ENCODE peak calls at places on chromosomes 3 and 15, in six cellular contexts. One of them, this sample, is unnamed.

GRCh38 chr3:107264888-107265287 is 112.4 kb upstream of the CCDC54 start:
- DNase-seq in colonic mucosa: peak; percentile 20
- DNase-seq in SK-N-SH: no peak
- DNase-seq in fibroblast of lung: peak; percentile 5
- DNase-seq in H9: no peak
- DNase-seq in GM23248: no peak
- DNase-seq in this sample: no peak

GRCh38 chr3:189001559-189001958 is 170.2 kb upstream of the TPRG1 start:
- DNase-seq in colonic mucosa: no peak
- DNase-seq in SK-N-SH: no peak
- DNase-seq in fibroblast of lung: peak; percentile 86
- DNase-seq in H9: no peak
- DNase-seq in GM23248: peak; percentile 92
- DNase-seq in this sample: no peak

GRCh38 chr3:197023241-197023997 is 6.2 kb downstream of the MELTF start:
- DNase-seq in colonic mucosa: no peak
- DNase-seq in SK-N-SH: peak; percentile 51
- DNase-seq in fibroblast of lung: no peak
- DNase-seq in H9: no peak
- DNase-seq in GM23248: no peak
- DNase-seq in this sample: no peak

GRCh38 chr3:181948286-181948685 is 236.6 kb downstream of the SOX2 start:
- DNase-seq in colonic mucosa: no peak
- DNase-seq in SK-N-SH: no peak
- DNase-seq in fibroblast of lung: no peak
- DNase-seq in H9: no peak
- DNase-seq in GM23248: no peak
- DNase-seq in this sample: peak; percentile 8

GRCh38 chr3:197226179-197226578 is 72.2 kb downstream of the DLG1 start:
- DNase-seq in colonic mucosa: no peak
- DNase-seq in SK-N-SH: peak; percentile 37
- DNase-seq in fibroblast of lung: no peak
- DNase-seq in H9: no peak
- DNase-seq in GM23248: no peak
- DNase-seq in this sample: peak; percentile 33

GRCh38 chr3:192186508-192186907 is 540.8 kb downstream of the FGF12 start:
- DNase-seq in colonic mucosa: no peak
- DNase-seq in SK-N-SH: no peak
- DNase-seq in fibroblast of lung: no peak
- DNase-seq in H9: no peak
- DNase-seq in GM23248: no peak
- DNase-seq in this sample: no peak

GRCh38 chr15:90860942-90861675 is 7.3 kb upstream of the FURIN start:
- DNase-seq in colonic mucosa: peak; percentile 54
- DNase-seq in SK-N-SH: no peak
- DNase-seq in fibroblast of lung: peak; percentile 81
- DNase-seq in H9: no peak
- DNase-seq in GM23248: no peak
- DNase-seq in this sample: no peak

GRCh38 chr15:101536875-101537405 is 47.4 kb upstream of the PCSK6 start:
- DNase-seq in colonic mucosa: peak; percentile 14
- DNase-seq in SK-N-SH: peak; percentile 9
- DNase-seq in fibroblast of lung: no peak
- DNase-seq in H9: peak; percentile 28
- DNase-seq in GM23248: no peak
- DNase-seq in this sample: no peak

GRCh38 chr15:95884276-95884675 is 446.2 kb upstream of the NR2F2 start:
- DNase-seq in colonic mucosa: no peak
- DNase-seq in SK-N-SH: no peak
- DNase-seq in fibroblast of lung: peak; percentile 14
- DNase-seq in H9: no peak
- DNase-seq in GM23248: peak; percentile 26
- DNase-seq in this sample: peak; percentile 60

GRCh38 chr3:196323723-196324122 is 5.7 kb upstream of the DYNLT2B start:
- DNase-seq in colonic mucosa: no peak
- DNase-seq in SK-N-SH: peak; percentile 61
- DNase-seq in fibroblast of lung: no peak
- DNase-seq in H9: peak; percentile 54
- DNase-seq in GM23248: peak; percentile 36
- DNase-seq in this sample: peak; percentile 63

GRCh38 chr3:42750834-42751233 is 22.2 kb downstream of the CCDC13 start:
- DNase-seq in colonic mucosa: no peak
- DNase-seq in SK-N-SH: no peak
- DNase-seq in fibroblast of lung: no peak
- DNase-seq in H9: peak; percentile 18
- DNase-seq in GM23248: no peak
- DNase-seq in this sample: no peak

GRCh38 chr3:143700431-143700975 is 147.8 kb downstream of the SLC9A9 start:
- DNase-seq in colonic mucosa: no peak
- DNase-seq in SK-N-SH: no peak
- DNase-seq in fibroblast of lung: no peak
- DNase-seq in H9: no peak
- DNase-seq in GM23248: no peak
- DNase-seq in this sample: no peak

GRCh38 chr3:186974824-186975281 is 44.5 kb downstream of the ST6GAL1 start:
- DNase-seq in colonic mucosa: no peak
- DNase-seq in SK-N-SH: no peak
- DNase-seq in fibroblast of lung: no peak
- DNase-seq in H9: no peak
- DNase-seq in GM23248: no peak
- DNase-seq in this sample: no peak

GRCh38 chr3:31364188-31364587 is 168.5 kb upstream of the STT3B start:
- DNase-seq in colonic mucosa: no peak
- DNase-seq in SK-N-SH: no peak
- DNase-seq in fibroblast of lung: no peak
- DNase-seq in H9: no peak
- DNase-seq in GM23248: peak; percentile 45
- DNase-seq in this sample: no peak

GRCh38 chr3:25182794-25183193 is 245.3 kb upstream of the RARB start:
- DNase-seq in colonic mucosa: no peak
- DNase-seq in SK-N-SH: no peak
- DNase-seq in fibroblast of lung: no peak
- DNase-seq in H9: no peak
- DNase-seq in GM23248: no peak
- DNase-seq in this sample: no peak

GRCh38 chr3:47485812-47486211 is 10.1 kb upstream of the SCAP start:
- DNase-seq in colonic mucosa: no peak
- DNase-seq in SK-N-SH: no peak
- DNase-seq in fibroblast of lung: no peak
- DNase-seq in H9: no peak
- DNase-seq in GM23248: no peak
- DNase-seq in this sample: no peak

GRCh38 chr3:47478022-47478421 is 2.3 kb upstream of the SCAP start:
- DNase-seq in colonic mucosa: no peak
- DNase-seq in SK-N-SH: no peak
- DNase-seq in fibroblast of lung: no peak
- DNase-seq in H9: no peak
- DNase-seq in GM23248: no peak
- DNase-seq in this sample: no peak

GRCh38 chr3:47487265-47487664 is 11.5 kb upstream of the SCAP start:
- DNase-seq in colonic mucosa: no peak
- DNase-seq in SK-N-SH: no peak
- DNase-seq in fibroblast of lung: no peak
- DNase-seq in H9: no peak
- DNase-seq in GM23248: no peak
- DNase-seq in this sample: no peak

GRCh38 chr3:47479826-47480160 is 4.1 kb upstream of the SCAP start:
- DNase-seq in colonic mucosa: no peak
- DNase-seq in SK-N-SH: no peak
- DNase-seq in fibroblast of lung: no peak
- DNase-seq in H9: no peak
- DNase-seq in GM23248: no peak
- DNase-seq in this sample: no peak

DNA sequence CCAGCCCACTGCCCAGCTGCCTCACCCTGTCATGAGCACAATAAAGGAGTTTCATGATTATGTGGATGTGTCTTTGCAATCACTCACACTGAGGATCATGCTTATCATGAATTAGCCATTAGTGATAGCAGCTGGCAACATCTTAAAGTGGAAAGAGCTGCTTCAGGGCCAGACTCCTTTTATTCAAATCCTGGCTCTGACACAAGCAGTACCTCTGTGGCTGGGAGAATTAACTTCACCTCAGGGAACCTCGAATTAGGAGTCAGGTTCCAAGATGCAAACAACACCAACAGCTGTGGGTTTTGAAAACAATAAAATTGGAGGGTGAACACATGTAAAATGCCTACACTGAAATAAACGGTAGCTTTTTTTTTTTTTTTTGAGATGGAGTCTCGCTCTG is 6.7 kb upstream of the SCAP start:
- DNase-seq in colonic mucosa: no peak
- DNase-seq in SK-N-SH: no peak
- DNase-seq in fibroblast of lung: no peak
- DNase-seq in H9: no peak
- DNase-seq in GM23248: no peak
- DNase-seq in this sample: peak; percentile 23
- H3K9ac ChIP-seq in colonic mucosa: no peak overlapping the region
- H3K9ac ChIP-seq in SK-N-SH: no peak overlapping the region
- H3K9ac ChIP-seq in fibroblast of lung: no peak overlapping the region
- H3K9ac ChIP-seq in H9: no peak overlapping the region
- H3K9ac ChIP-seq in GM23248: no peak overlapping the region
- H3K9ac ChIP-seq in this sample: no peak overlapping the region

DNA sequence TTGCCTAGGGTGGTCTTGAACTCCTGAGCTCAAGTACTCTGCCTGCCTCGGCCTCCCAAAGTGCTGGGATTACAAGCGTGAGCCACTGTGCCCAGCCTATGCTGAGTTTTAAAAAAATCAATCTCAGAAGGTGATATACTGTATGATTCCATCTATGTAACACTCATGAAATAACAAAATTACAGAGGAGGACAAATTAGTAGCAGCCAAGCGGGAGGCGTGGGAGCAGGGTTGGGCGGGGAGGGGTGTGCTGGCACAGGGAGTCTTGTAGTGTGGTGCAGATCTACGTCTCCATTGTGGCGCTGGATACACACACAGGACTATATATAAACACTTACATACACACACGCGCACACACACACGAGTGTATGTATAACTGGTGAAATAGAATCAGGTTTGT is 80.6 kb upstream of the LINGO1 start:
- DNase-seq in colonic mucosa: no peak
- DNase-seq in SK-N-SH: no peak
- DNase-seq in fibroblast of lung: no peak
- DNase-seq in H9: no peak
- DNase-seq in GM23248: no peak
- DNase-seq in this sample: no peak
- H3K9ac ChIP-seq in colonic mucosa: no peak overlapping the region
- H3K9ac ChIP-seq in SK-N-SH: no peak overlapping the region
- H3K9ac ChIP-seq in fibroblast of lung: no peak overlapping the region
- H3K9ac ChIP-seq in H9: no peak overlapping the region
- H3K9ac ChIP-seq in GM23248: no peak overlapping the region
- H3K9ac ChIP-seq in this sample: no peak overlapping the region

GRCh38 chr15:65873271-65873670 is 4.0 kb downstream of the RAB11A start:
- DNase-seq in colonic mucosa: no peak
- DNase-seq in SK-N-SH: no peak
- DNase-seq in fibroblast of lung: no peak
- DNase-seq in H9: no peak
- DNase-seq in GM23248: no peak
- DNase-seq in this sample: no peak
- H3K9ac ChIP-seq in colonic mucosa: no peak overlapping the region
- H3K9ac ChIP-seq in SK-N-SH: no peak overlapping the region
- H3K9ac ChIP-seq in fibroblast of lung: no peak overlapping the region
- H3K9ac ChIP-seq in H9: no peak overlapping the region
- H3K9ac ChIP-seq in GM23248: no peak overlapping the region
- H3K9ac ChIP-seq in this sample: no peak overlapping the region

GRCh38 chr15:51161491-51162260 is 67.0 kb upstream of the TNFAIP8L3 start:
- DNase-seq in colonic mucosa: no peak
- DNase-seq in SK-N-SH: no peak
- DNase-seq in fibroblast of lung: peak; percentile 40
- DNase-seq in H9: no peak
- DNase-seq in GM23248: peak; percentile 18
- DNase-seq in this sample: no peak

GRCh38 chr15:51155016-51155580 is 60.4 kb upstream of the TNFAIP8L3 start:
- DNase-seq in colonic mucosa: no peak
- DNase-seq in SK-N-SH: no peak
- DNase-seq in fibroblast of lung: peak; percentile 22
- DNase-seq in H9: no peak
- DNase-seq in GM23248: no peak
- DNase-seq in this sample: no peak

GRCh38 chr15:51156957-51157356 is 62.3 kb upstream of the TNFAIP8L3 start:
- DNase-seq in colonic mucosa: no peak
- DNase-seq in SK-N-SH: no peak
- DNase-seq in fibroblast of lung: no peak
- DNase-seq in H9: no peak
- DNase-seq in GM23248: no peak
- DNase-seq in this sample: no peak

GRCh38 chr15:51160484-51160883 is 65.8 kb upstream of the TNFAIP8L3 start:
- DNase-seq in colonic mucosa: no peak
- DNase-seq in SK-N-SH: no peak
- DNase-seq in fibroblast of lung: no peak
- DNase-seq in H9: no peak
- DNase-seq in GM23248: no peak
- DNase-seq in this sample: no peak

DNA sequence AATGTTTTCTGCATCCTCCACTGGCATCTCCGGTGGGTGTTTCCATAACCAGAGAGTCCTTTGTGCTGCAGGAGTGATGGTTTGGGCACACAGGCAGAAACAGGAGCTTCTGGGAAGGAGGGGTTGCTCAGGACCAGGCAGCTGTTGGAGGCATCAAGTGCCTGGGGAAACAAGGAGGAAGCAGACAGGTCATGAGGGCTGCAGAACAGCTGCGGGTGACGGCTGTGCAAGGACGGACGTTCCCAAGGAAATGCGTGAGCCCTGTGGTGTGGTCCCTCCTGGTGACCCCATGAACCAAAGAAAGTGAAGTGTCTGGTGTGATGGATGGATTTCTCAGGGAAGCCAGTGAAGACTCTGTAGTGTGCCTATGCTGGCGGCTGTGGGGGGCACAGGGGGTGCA is 61.2 kb upstream of the TNFAIP8L3 start:
- DNase-seq in colonic mucosa: no peak
- DNase-seq in SK-N-SH: no peak
- DNase-seq in fibroblast of lung: no peak
- DNase-seq in H9: no peak
- DNase-seq in GM23248: no peak
- DNase-seq in this sample: no peak
- H3K9ac ChIP-seq in colonic mucosa: no peak overlapping the region
- H3K9ac ChIP-seq in SK-N-SH: no peak overlapping the region
- H3K9ac ChIP-seq in fibroblast of lung: no peak overlapping the region
- H3K9ac ChIP-seq in H9: no peak overlapping the region
- H3K9ac ChIP-seq in GM23248: no peak overlapping the region
- H3K9ac ChIP-seq in this sample: no peak overlapping the region

GRCh38 chr3:134201201-134202130 is 49.2 kb downstream of the RYK start:
- DNase-seq in colonic mucosa: no peak
- DNase-seq in SK-N-SH: no peak
- DNase-seq in fibroblast of lung: peak; percentile 96
- DNase-seq in H9: no peak
- DNase-seq in GM23248: peak; percentile 88
- DNase-seq in this sample: no peak
- H3K9ac ChIP-seq in colonic mucosa: no peak overlapping the region
- H3K9ac ChIP-seq in SK-N-SH: peak overlapping the region; percentile 18
- H3K9ac ChIP-seq in fibroblast of lung: no peak overlapping the region
- H3K9ac ChIP-seq in H9: no peak overlapping the region
- H3K9ac ChIP-seq in GM23248: peak overlapping the region; percentile 13
- H3K9ac ChIP-seq in this sample: no peak overlapping the region

This sample was measured in neural progenitor cell.